ENCODE peak calls at places on chromosomes 3 and 15, in six cellular contexts. O is tibial artery, U is hepatocyte, K is ovary, Y is testis, H is lower lobe of right lung. X is an unnamed sample. For H3K4me1, the result is how much of the 10 kb centered on the place peaks cover.

GRCh38 chr3:195823286-195823685 is 11.6 kb upstream of the MUC4 start:
- DNase-seq in O (no peak), U (no peak), K (no peak), Y (no peak), H (peak), X (no peak)

GRCh38 chr3:107117922-107118576 is 259.2 kb upstream of the CCDC54 start:
- DNase-seq in H (no peak), O (peak), U (peak), Y (peak), K (peak), X (peak)

GRCh38 chr15:88166330-88166993 is 90.1 kb downstream of the NTRK3 start:
- DNase-seq in H (no peak), K (no peak), Y (peak), U (peak), O (no peak), X (peak)

GRCh38 chr3:179250803-179251476 is at the start of gene KCNMB3:
- DNase-seq in U (no peak), O (no peak), Y (no peak), K (no peak), H (no peak), X (no peak)

GRCh38 chr3:43244694-43245093 is 41.6 kb upstream of the SNRK start:
- DNase-seq in O (no peak), Y (no peak), H (no peak), K (no peak), U (no peak), X (no peak)

GRCh38 chr15:79769933-79770332 is 126.9 kb downstream of the MTHFS start:
- DNase-seq in O (no peak), K (no peak), Y (no peak), U (no peak), H (no peak), X (no peak)

GRCh38 chr3:141486735-141487418 is at the start of gene RASA2:
- DNase-seq in K (peak), H (peak), U (peak), Y (peak), O (peak), X (peak)

GRCh38 chr3:114405202-114405601 is 111.4 kb downstream of the TIGIT start:
- DNase-seq in Y (no peak), K (no peak), H (no peak), O (no peak), U (no peak), X (no peak)

GRCh38 chr15:58077427-58077826 is 11.9 kb upstream of the ALDH1A2 start:
- DNase-seq in H (no peak), K (no peak), O (no peak), Y (no peak), U (peak), X (peak)

GRCh38 chr3:128178782-128179473 is 25.6 kb downstream of the EEFSEC start:
- DNase-seq in O (no peak), Y (no peak), H (no peak), K (no peak), U (no peak), X (no peak)

GRCh38 chr3:56878046-56878445 is 76.3 kb upstream of the ARHGEF3 start:
- DNase-seq in K (no peak), H (no peak), O (no peak), Y (peak), U (no peak), X (no peak)

GRCh38 chr3:127708837-127709236 is 36.1 kb downstream of the ABTB1 start:
- DNase-seq in Y (no peak), K (no peak), O (no peak), U (no peak), H (no peak), X (no peak)

GRCh38 chr3:112302061-112302830 is 8.2 kb upstream of the SLC9C1 start:
- DNase-seq in U (peak), H (no peak), O (no peak), K (no peak), Y (no peak), X (no peak)

GRCh38 chr15:98503970-98504369 is 144.4 kb upstream of the IGF1R start:
- DNase-seq in O (peak), U (peak), H (no peak), K (no peak), Y (no peak), X (no peak)

GRCh38 chr3:84547971-84548970 is 410.5 kb upstream of the CADM2 start:
- DNase-seq in O (no peak), K (no peak), H (no peak), U (peak), Y (peak), X (peak)

GRCh38 chr3:106036706-106037105 is 167.9 kb upstream of the CBLB start:
- DNase-seq in K (no peak), O (no peak), U (no peak), Y (no peak), H (no peak), X (no peak)

GRCh38 chr3:11084098-11084497 is 70.2 kb upstream of the HRH1 start:
- DNase-seq in K (no peak), O (no peak), Y (no peak), H (no peak), U (no peak), X (peak)

GRCh38 chr3:9795212-9795611 is 2.3 kb downstream of the ARPC4 start:
- DNase-seq in H (no peak), K (no peak), O (no peak), U (no peak), Y (no peak), X (no peak)

GRCh38 chr15:43955140-43955539 is 128.3 kb downstream of the WDR76 start:
- DNase-seq in O (no peak), H (no peak), U (no peak), K (no peak), Y (no peak), X (no peak)

GRCh38 chr3:25568525-25569078 is 96.1 kb downstream of the TOP2B start:
- DNase-seq in K (no peak), U (no peak), Y (no peak), O (no peak), H (no peak), X (no peak)

GRCh38 chr3:49411550-49411967 is 217 bp downstream of the RHOA start:
- DNase-seq in Y (peak), H (peak), O (peak), K (peak), U (peak), X (no peak)

GRCh38 chr3:36796896-36797295 is 32.5 kb upstream of the DCLK3 start:
- DNase-seq in O (no peak), U (peak), H (no peak), K (no peak), Y (no peak), X (peak)

GRCh38 chr3:69178838-69179739 is 56.7 kb upstream of the LMOD3 start:
- DNase-seq in Y (no peak), K (no peak), O (no peak), U (peak), H (no peak), X (peak)

GRCh38 chr3:142278451-142278850 is 53.1 kb upstream of the GK5 start:
- DNase-seq in K (no peak), Y (no peak), H (no peak), U (no peak), O (no peak), X (no peak)

GRCh38 chr3:56860948-56861347 is 59.2 kb upstream of the ARHGEF3 start:
- DNase-seq in Y (no peak), O (no peak), K (no peak), H (no peak), U (no peak), X (no peak)

GRCh38 chr3:25678581-25678980 is 13.9 kb upstream of the TOP2B start:
- DNase-seq in H (no peak), Y (no peak), O (no peak), K (no peak), U (no peak), X (no peak)

GRCh38 chr3:138452491-138452890 is 18.1 kb downstream of the ESYT3 start:
- DNase-seq in H (peak), K (no peak), Y (no peak), O (no peak), U (no peak), X (no peak)

GRCh38 chr3:157159037-157159761 is 748 bp downstream of the CCNL1 start:
- DNase-seq in O (peak), Y (peak), U (peak), K (peak), H (peak), X (peak)
- H3K4me1 ChIP-seq in O (half or more), Y (half or more), U (under half), K (under half), H (half or more), X (under half)

GRCh38 chr3:174232658-174233429 is 626.3 kb upstream of the NAALADL2 start:
- DNase-seq in K (no peak), Y (no peak), H (no peak), U (no peak), O (no peak), X (no peak)
- H3K4me3 ChIP-seq in K (no peak), Y (no peak), H (no peak), U (no peak), O (no peak), X (no peak)

GRCh38 chr3:15766406-15766805 is 31.4 kb downstream of the ANKRD28 start:
- DNase-seq in U (no peak), H (no peak), Y (no peak), O (no peak), K (no peak), X (no peak)
- TF ChIP-seq CTCF in U (no peak), H (no peak), Y (no peak), O (no peak), K (no peak), X (no peak)

DNA sequence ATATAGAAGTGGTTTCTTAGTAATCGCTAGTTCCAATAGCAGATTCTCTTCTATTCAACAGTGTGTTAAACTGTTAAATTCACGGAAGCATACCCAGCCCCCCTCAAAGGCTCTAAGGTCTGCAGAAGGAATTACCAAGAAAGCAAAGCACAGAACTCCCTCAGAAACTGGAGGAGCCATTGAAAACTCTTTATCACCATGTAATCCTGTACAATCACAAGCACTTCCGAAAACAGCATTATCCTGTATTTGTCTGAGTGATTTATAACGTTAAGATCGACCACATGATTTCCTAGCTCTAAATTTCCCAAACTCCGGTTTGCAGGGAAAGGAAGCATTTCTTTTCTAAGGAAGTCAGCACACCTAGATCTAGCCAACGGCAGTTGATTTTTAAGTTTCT is 20.0 kb downstream of the MYO1E start:
- DNase-seq in U (no peak), K (no peak), Y (no peak), H (no peak), O (no peak), X (no peak)
- H3K4me1 ChIP-seq in U (under half), K (under half), Y (under half), H (under half), O (half or more), X (under half)

GRCh38 chr3:28173831-28174230 is 67.6 kb upstream of the CMC1 start:
- DNase-seq in Y (no peak), U (no peak), O (no peak), H (no peak), K (no peak), X (no peak)

GRCh38 chr3:28172748-28173147 is 68.7 kb upstream of the CMC1 start:
- DNase-seq in U (no peak), K (no peak), O (no peak), Y (no peak), H (no peak), X (no peak)

GRCh38 chr3:28171962-28172361 is 69.5 kb upstream of the CMC1 start:
- DNase-seq in K (no peak), O (no peak), Y (no peak), H (no peak), U (no peak), X (no peak)
- H3K4me3 ChIP-seq in K (no peak), O (no peak), Y (no peak), H (no peak), U (no peak), X (no peak)

DNA sequence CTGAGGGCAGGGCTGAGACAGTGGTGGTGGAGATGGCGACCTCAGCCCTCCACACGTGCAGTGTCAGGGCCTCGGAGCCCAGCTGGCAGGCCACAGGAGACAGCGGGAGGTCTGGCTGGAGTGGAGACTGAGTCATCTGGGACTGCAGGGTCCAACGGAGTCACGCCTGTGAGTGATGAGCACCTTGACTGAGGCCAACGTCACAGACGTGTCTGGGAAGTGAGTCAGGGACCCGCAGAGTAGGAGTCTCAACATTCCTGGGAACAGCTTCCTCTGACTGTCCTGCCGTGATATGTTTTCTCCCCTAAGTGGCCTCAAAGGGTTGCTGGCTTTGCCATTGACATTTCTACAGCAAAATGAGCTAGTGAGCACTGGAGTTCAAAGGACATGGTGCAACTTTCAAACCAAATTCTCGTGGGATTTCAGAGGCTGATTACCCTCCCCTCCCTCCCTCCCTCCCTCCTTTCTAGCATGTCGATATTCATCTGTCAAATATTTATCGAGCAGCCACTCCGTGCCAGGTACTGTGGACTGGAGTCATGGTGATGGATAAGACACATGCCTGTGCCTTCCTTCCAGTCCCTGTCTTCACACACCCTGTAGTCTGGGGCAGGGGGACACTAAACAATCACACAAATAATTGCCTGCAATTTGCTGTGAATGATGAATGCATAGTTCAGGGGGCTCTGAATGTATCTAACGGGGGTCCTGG is 53.3 kb upstream of the AMOTL2 start:
- DNase-seq in H (no peak), K (no peak), U (peak), Y (no peak), O (peak), X (peak)
- TF ChIP-seq CTCF in H (no peak), K (no peak), U (no peak), Y (no peak), O (no peak), X (no peak)

DNA sequence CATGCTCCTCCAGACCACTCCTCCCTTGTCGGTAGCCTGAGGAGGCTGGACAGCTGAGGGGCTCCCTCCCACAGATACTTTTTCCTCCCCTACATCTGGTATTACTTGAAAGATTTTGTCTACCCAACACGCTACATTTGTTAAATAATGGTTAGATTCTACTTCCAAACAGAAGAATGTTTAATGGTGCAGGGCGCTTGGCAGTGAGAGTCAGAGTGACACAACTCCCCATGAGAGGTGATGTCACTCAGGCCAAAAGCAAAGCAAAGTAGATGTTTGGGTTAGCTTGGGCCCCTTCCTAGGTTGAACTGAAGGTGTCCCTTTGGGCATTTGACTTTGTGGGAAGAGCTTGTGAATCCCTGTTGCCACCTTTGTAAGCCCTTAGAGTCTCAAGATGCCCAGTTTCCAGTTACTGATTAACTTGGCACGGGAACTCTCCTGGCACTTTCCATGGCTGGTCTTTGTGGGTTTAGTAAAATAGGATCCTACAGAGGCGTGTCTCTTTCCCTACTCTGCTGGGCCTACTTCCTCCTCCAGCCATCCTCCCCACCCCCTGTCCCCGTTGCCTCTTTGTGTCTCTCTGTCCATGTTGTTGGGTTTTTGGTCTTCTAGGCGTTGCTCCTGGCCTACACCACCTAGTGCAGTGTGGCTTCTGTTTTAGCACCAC is 5.6 kb downstream of the LIMD1 start:
- DNase-seq in Y (no peak), K (no peak), H (peak), O (no peak), U (no peak), X (no peak)
- H3K4me1 ChIP-seq in Y (under half), K (under half), H (half or more), O (half or more), U (under half), X (under half)

DNA sequence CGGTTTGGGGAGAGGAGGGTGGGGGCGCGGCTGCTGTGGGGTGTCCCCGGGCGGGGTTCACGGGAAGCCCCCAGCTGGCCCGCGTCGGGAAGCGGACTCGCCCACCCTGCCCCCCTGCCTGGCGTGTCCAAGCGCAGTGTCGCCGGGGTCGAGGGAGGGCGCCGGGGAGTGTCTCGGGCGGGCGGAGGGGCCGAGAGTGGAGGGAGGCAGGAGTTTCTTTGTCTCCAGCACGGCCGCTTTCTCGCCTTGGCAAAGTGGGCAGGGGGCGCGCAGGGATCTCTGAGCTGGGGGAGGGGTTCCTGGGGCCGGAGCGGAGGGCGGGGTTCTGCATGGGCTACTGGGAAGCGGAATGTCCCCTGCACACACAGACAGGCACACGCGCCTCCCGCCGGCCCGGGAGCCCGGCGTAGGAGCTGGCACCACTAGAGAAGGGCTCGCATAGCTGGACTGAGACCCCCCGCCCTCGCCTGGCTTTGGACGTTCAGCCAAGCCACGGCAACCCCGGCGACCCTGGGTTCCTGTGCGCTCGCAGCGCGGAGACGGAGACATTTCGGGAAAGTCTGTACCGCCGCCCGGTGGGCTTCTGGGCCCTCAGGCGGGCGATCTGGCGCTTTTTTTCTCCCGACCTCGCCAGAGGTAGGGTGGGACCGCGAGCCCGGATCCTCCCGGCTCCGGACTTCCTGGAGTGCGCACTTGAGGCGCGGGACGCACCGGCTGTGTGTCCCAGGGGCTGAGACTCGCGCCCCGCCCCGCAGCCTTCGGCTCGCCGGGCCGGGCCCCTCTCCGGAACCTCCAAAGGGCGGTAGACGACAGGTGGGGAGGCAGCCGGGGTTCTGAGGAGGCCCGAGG is 870 bp downstream of the ST8SIA2 start:
- DNase-seq in H (no peak), O (no peak), Y (peak), K (no peak), U (peak), X (no peak)
- H3K4me3 ChIP-seq in H (no peak), O (no peak), Y (peak), K (no peak), U (peak), X (no peak)

X was measured in PC-3.